ENCODE peak calls at places on chromosome X, in five cellular contexts. P is lower leg skin, I is AG04450, L is BJ, Q is foreskin fibroblast. B is an unnamed sample.

GRCh38 chrX:18173494-18174180 is 47.0 kb downstream of the BEND2 start:
- DNase-seq in P (no peak), I (no peak), L (no peak), Q (no peak), B (no peak)

GRCh38 chrX:138756234-138756633 is 44.7 kb upstream of the FGF13 start:
- DNase-seq in P (peak; percentile 12), I (no peak), L (no peak), Q (no peak), B (peak; percentile 43)

GRCh38 chrX:9467181-9467580 is 2.3 kb downstream of the TBL1X start:
- DNase-seq in P (no peak), I (no peak), L (no peak), Q (no peak), B (no peak)

GRCh38 chrX:103215037-103215767 is at the start of gene BEX4:
- DNase-seq in P (peak; percentile 75), I (no peak), L (no peak), Q (peak; percentile 56), B (no peak)

GRCh38 chrX:109472939-109473713 is 8.8 kb downstream of the GUCY2F start:
- DNase-seq in P (no peak), I (no peak), L (no peak), Q (peak; percentile 65), B (peak; percentile 32)

GRCh38 chrX:7586126-7586525 is 256.8 kb upstream of the VCX start:
- DNase-seq in P (no peak), I (no peak), L (no peak), Q (peak; percentile 14), B (no peak)

GRCh38 chrX:140318306-140318705 is 186.6 kb downstream of the SOX3 start:
- DNase-seq in P (no peak), I (no peak), L (no peak), Q (no peak), B (no peak)

GRCh38 chrX:37685452-37686347 is at the start of gene XK:
- DNase-seq in P (no peak), I (no peak), L (no peak), Q (no peak), B (no peak)

GRCh38 chrX:151902813-151903591 is 9.7 kb upstream of the MAGEA4 start:
- DNase-seq in P (peak; percentile 33), I (peak; percentile 55), L (peak; percentile 74), Q (peak; percentile 80), B (peak; percentile 62)

GRCh38 chrX:130974323-130974722 is 71.3 kb upstream of the ENOX2 start:
- DNase-seq in P (no peak), I (no peak), L (no peak), Q (peak; percentile 37), B (peak; percentile 9)

GRCh38 chrX:131067846-131068745 is 9.9 kb downstream of the ARHGAP36 start:
- DNase-seq in P (no peak), I (no peak), L (no peak), Q (no peak), B (no peak)

GRCh38 chrX:136210243-136210642 is 41.0 kb downstream of the MAP7D3 start:
- DNase-seq in P (no peak), I (no peak), L (no peak), Q (no peak), B (no peak)

GRCh38 chrX:71244359-71245128 is 9.4 kb downstream of the ZMYM3 start:
- DNase-seq in P (no peak), I (no peak), L (no peak), Q (no peak), B (no peak)

GRCh38 chrX:120664081-120664480 is 34.2 kb upstream of the C1GALT1C1 start:
- DNase-seq in P (no peak), I (no peak), L (no peak), Q (no peak), B (no peak)

GRCh38 chrX:150693782-150694574 is 782 bp downstream of the MTMR1 start:
- DNase-seq in P (peak; percentile 64), I (no peak), L (peak; percentile 61), Q (peak; percentile 83), B (no peak)

GRCh38 chrX:134734343-134735001 is 76.2 kb upstream of the PLAC1 start:
- DNase-seq in P (no peak), I (peak; percentile 38), L (peak; percentile 50), Q (peak; percentile 40), B (no peak)

GRCh38 chrX:31132803-31133202 is 61.0 kb upstream of the FTHL17 start:
- DNase-seq in P (no peak), I (no peak), L (no peak), Q (no peak), B (no peak)

GRCh38 chrX:23031600-23031999 is 31.8 kb downstream of the DDX53 start:
- DNase-seq in P (no peak), I (no peak), L (no peak), Q (no peak), B (no peak)

GRCh38 chrX:21885568-21885967 is 29.8 kb downstream of the YY2 start:
- DNase-seq in P (no peak), I (no peak), L (no peak), Q (peak; percentile 23), B (no peak)

GRCh38 chrX:129227376-129227775 is 295.9 kb downstream of the SMARCA1 start:
- DNase-seq in P (no peak), I (no peak), L (no peak), Q (no peak), B (no peak)

GRCh38 chrX:115413246-115413878 is 123.8 kb downstream of the LUZP4 start:
- DNase-seq in P (no peak), I (no peak), L (no peak), Q (peak; percentile 20), B (no peak)

GRCh38 chrX:46260502-46260901 is 284.7 kb downstream of the ZNF674 start:
- DNase-seq in P (no peak), I (no peak), L (no peak), Q (no peak), B (no peak)

GRCh38 chrX:130079824-130080406 is 30.4 kb downstream of the ELF4 start:
- DNase-seq in P (peak; percentile 53), I (peak; percentile 42), L (peak; percentile 19), Q (peak; percentile 54), B (peak; percentile 9)

GRCh38 chrX:71536285-71536684 is 3.4 kb downstream of the OGT start:
- DNase-seq in P (no peak), I (no peak), L (no peak), Q (no peak), B (no peak)

GRCh38 chrX:11341274-11342256 is 48.4 kb downstream of the AMELX start:
- DNase-seq in P (peak; percentile 69), I (no peak), L (peak; percentile 44), Q (peak; percentile 88), B (peak; percentile 42)

GRCh38 chrX:78944351-78944750 is 840 bp upstream of the P2RY10 start:
- DNase-seq in P (no peak), I (no peak), L (no peak), Q (no peak), B (no peak)

GRCh38 chrX:151754042-151754419 is 19.5 kb downstream of the CNGA2 start:
- DNase-seq in P (peak; percentile 15), I (peak; percentile 11), L (peak; percentile 51), Q (peak; percentile 47), B (peak; percentile 10)

GRCh38 chrX:53674581-53674980 is 11.9 kb downstream of the HUWE1 start:
- DNase-seq in P (no peak), I (no peak), L (no peak), Q (no peak), B (no peak)
- H3K4me3 ChIP-seq in P (no peak overlapping the region), I (no peak overlapping the region), L (no peak overlapping the region), Q (no peak overlapping the region), B (no peak overlapping the region)

GRCh38 chrX:19225906-19226305 is 103.6 kb upstream of the ADGRG2 start:
- DNase-seq in P (no peak), I (no peak), L (no peak), Q (no peak), B (no peak)
- TF ChIP-seq CTCF in P (no peak), I (no peak), L (peak; percentile 6), Q (no peak), B (peak; percentile 44)

DNA sequence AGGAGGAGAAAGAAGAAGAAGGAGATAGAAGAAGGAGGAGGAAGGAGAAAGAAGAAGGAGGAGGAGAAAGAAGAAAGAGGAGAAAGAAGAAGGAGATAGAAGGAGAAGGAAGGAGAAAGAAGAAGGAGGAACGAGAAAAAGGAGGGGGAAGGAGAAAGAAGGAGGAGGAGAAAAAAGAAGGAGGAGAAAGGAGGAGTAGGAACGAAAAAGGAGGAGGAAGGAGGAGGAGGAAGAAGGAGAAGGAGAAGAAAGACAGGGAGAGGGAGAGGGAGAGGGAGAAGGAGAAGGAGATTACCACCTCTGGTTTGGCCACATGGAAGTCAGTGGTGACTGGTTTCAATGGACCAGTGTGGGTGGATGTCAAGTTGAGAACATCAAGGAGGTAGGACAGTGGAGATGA is 50.0 kb upstream of the VEGFD start:
- DNase-seq in P (no peak), I (no peak), L (no peak), Q (no peak), B (no peak)
- H3K4me3 ChIP-seq in P (no peak overlapping the region), I (no peak overlapping the region), L (no peak overlapping the region), Q (no peak overlapping the region), B (no peak overlapping the region)

GRCh38 chrX:49070988-49071387 is 2.8 kb downstream of the PRAF2 start:
- DNase-seq in P (no peak), I (no peak), L (no peak), Q (no peak), B (no peak)
- TF ChIP-seq CTCF in P (no peak), I (no peak), L (no peak), Q (no peak), B (no peak)

DNA sequence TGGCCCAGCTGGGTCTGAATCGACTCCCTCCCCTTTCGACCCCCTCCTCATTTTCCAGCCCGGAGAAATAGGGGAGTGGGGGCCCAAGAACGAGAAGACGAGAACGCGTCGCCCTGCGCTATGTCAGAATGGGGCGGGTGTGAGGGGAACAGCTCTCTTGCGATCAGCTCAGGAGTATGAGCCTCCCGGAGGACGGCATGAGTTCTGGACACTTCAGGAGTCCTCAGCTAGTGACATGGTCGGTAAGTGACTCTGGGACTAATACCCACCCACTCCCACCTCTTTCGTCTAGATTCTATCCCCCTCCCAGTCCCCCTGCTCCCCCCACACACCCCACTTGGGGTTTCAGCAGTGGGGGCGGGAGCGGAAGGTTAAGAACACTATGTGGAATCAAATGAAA is 944 bp downstream of the KLF8 start:
- DNase-seq in P (no peak), I (no peak), L (no peak), Q (no peak), B (no peak)
- H3K4me3 ChIP-seq in P (peak overlapping the region; percentile 25), I (no peak overlapping the region), L (peak overlapping the region; percentile 31), Q (peak overlapping the region; percentile 55), B (peak overlapping the region; percentile 35)

DNA sequence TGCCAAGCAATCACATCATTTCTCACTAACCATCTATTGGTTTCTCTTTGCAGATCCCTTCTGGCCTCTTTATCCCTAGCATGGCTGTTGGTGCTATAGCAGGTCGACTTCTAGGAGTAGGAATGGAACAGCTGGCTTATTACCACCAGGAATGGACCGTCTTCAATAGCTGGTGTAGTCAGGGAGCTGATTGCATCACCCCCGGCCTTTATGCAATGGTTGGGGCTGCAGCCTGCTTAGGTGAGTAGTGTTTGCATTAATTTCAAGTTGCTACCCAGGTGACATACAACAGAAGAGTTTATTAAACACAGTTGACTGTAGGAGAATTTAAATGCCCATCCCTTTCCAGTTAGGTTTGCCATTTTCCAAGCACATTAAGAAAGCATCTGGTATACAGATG is 112.2 kb downstream of the AKAP4 start:
- DNase-seq in P (no peak), I (no peak), L (no peak), Q (no peak), B (no peak)
- TF ChIP-seq CTCF in P (no peak), I (no peak), L (no peak), Q (no peak), B (no peak)

B was measured in kidney epithelial cell.